ENCODE peak calls at places on chromosomes 7 and 10, in four cellular contexts. I is fibroblast of lung, J is epithelial cell of esophagus, U is cardiac muscle cell. O is an unnamed sample.

GRCh38 chr7:131012477-131013031 is 278.5 kb upstream of the KLF14 start:
- DNase-seq in U (no peak), I (no peak), J (peak; percentile 70), O (no peak)

GRCh38 chr7:130440527-130441365 is at the start of gene CEP41:
- DNase-seq in I (peak; percentile 97), J (peak; percentile 93), U (peak; percentile 99), O (peak; percentile 85)

GRCh38 chr10:120507175-120507574 is 50.1 kb downstream of the PLPP4 start:
- DNase-seq in U (no peak), J (no peak), I (no peak), O (no peak)

GRCh38 chr7:73948287-73948686 is 79.7 kb upstream of the ELN start:
- DNase-seq in I (no peak), J (no peak), U (no peak), O (no peak)

GRCh38 chr7:83466956-83467355 is 182.0 kb downstream of the SEMA3E start:
- DNase-seq in J (peak; percentile 34), I (no peak), U (no peak), O (no peak)

GRCh38 chr7:30143748-30144251 is 9.0 kb downstream of the MTURN start:
- DNase-seq in I (peak; percentile 59), U (no peak), J (peak; percentile 87), O (no peak)

GRCh38 chr7:121099572-121099971 is 111.1 kb downstream of the CPED1 start:
- DNase-seq in I (no peak), U (no peak), J (no peak), O (no peak)

GRCh38 chr7:107879400-107880035 is 11.5 kb upstream of the DLD start:
- DNase-seq in J (peak; percentile 72), U (peak; percentile 65), I (peak; percentile 57), O (no peak)

GRCh38 chr10:12465385-12466136 is 116.2 kb downstream of the CAMK1D start:
- DNase-seq in J (no peak), I (peak; percentile 39), U (no peak), O (no peak)

GRCh38 chr10:49398000-49398861 is 2.3 kb upstream of the DRGX start:
- DNase-seq in U (peak; percentile 79), I (peak; percentile 35), J (peak; percentile 73), O (no peak)

DNA sequence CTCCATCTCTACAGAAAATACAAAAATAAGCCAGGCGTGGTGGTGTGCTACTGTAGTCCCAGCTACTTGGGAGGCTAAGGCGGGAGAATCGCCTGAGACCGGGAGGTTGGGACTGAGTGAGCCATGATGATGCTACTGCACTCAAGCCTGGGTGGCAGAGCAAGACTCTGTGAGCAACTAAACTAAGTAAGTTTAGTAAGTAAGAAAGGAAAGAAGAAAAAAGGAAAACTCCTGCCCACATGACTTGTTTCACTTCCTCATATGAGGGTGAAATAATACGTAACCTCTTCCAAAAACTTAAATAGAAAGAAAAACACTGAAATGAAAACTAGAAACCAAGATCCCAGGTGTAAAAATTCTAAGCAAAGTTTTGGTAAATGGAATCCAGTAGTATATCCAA is 79.6 kb downstream of the LARP4B start:
- DNase-seq in J (no peak), I (no peak), U (no peak), O (no peak)
- H3K4me3 ChIP-seq in J (no peak overlapping the region), I (no peak overlapping the region), U (no peak overlapping the region), O (no peak overlapping the region)

GRCh38 chr10:5965266-5965665 is 12.1 kb downstream of the IL15RA start:
- DNase-seq in J (no peak), I (no peak), U (no peak), O (no peak)

GRCh38 chr10:5964736-5965135 is 12.6 kb downstream of the IL15RA start:
- DNase-seq in U (no peak), J (no peak), I (no peak), O (no peak)

GRCh38 chr10:5961405-5962100 is 15.8 kb downstream of the IL15RA start:
- DNase-seq in I (no peak), J (no peak), U (no peak), O (no peak)

GRCh38 chr10:5963591-5963990 is 13.8 kb downstream of the IL15RA start:
- DNase-seq in I (no peak), J (no peak), U (no peak), O (no peak)

DNA sequence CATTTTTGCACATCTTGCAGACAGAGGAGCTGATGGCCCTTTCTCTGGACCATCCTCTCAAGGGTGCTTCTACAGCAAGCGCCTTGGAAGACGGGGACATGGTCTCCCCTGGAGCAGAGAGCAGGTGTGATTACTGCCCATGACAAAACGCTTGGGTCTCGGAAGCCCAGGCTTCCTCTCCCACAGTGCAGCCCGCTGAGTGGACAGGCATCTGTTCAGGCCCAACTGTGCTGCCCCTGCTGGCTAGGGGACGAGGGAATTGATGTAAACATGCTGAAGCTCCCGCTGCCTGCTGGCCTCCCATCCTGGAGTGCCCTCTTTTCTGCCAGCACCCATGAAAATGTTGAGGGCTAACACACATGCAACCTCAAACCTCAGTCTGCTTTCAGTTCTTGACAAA is 14.3 kb downstream of the IL15RA start:
- DNase-seq in U (no peak), J (no peak), I (no peak), O (no peak)
- TF ChIP-seq CTCF in U (no peak), J (no peak), I (no peak), O (no peak)

DNA sequence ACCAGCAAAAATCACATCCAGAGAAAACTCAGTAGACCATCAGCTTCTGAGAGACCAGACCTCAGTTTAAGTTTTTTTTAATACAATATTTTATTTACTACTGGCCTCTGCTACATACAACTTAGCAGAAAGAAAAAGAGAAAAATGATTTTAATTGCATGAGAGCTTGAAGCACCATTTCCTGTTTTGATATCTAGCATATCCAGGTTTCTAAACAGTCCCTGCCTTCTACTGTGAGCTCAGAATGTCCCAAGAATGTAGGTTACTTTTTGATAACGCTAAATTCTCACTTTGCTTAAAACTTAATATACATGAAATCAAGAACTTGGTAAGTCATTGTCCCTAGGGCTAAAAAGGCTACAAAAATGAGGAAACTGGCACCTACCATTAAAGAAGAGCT is 7.1 kb downstream of the TMEM243 start:
- DNase-seq in U (no peak), I (no peak), J (no peak), O (no peak)
- H3K4me3 ChIP-seq in U (no peak overlapping the region), I (no peak overlapping the region), J (no peak overlapping the region), O (no peak overlapping the region)

DNA sequence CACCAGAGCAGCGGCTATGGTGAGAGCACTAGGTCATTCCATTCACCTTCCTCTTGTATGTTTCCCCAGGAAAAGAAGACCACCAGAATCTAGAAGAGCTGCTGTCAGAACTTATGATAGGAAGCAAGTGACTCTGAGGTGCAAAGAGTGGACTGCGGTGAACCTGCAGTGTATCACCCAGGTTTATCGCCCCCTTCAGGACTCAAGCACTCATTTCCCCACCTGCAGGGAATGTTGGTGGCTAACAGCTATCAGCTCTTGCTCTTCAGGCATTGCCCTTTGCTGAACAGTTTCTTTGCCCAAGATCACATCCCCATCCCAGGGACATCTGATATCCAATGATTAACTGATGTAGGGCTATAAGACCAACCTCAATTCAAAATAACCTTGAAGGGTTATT is 66.3 kb upstream of the IL6 start:
- DNase-seq in U (peak; percentile 6), I (no peak), J (no peak), O (no peak)
- TF ChIP-seq CTCF in U (no peak), I (no peak), J (no peak), O (peak; percentile 23)

GRCh38 chr10:129963076-129963830 is 821 bp downstream of the EBF3 start:
- DNase-seq in I (peak; percentile 24), U (peak; percentile 59), J (peak; percentile 24), O (no peak)
- H3K4me3 ChIP-seq in I (peak overlapping the region; percentile 48), U (peak overlapping the region; percentile 33), J (peak overlapping the region; percentile 33), O (peak overlapping the region; percentile 21)

O was measured in HFF-Myc.